ENCODE peak calls at places on chromosome 7, in four cellular contexts. Y, F, I and E are unnamed samples.

GRCh38 chr7:47470567-47471357 is 111.1 kb downstream of the TNS3 start:
- DNase-seq in Y (peak), I (no peak), F (no peak), E (peak)

GRCh38 chr7:128069367-128070364 is 38.4 kb upstream of the LRRC4 start:
- DNase-seq in I (no peak), Y (no peak), F (no peak), E (no peak)

GRCh38 chr7:27122075-27122910 is 8.3 kb downstream of the HOXA4 start:
- DNase-seq in I (no peak), Y (no peak), F (no peak), E (peak)

GRCh38 chr7:43873300-43873699 is 4.0 kb upstream of the MRPS24 start:
- DNase-seq in F (no peak), I (peak), Y (no peak), E (no peak)

GRCh38 chr7:84536256-84536870 is 341.8 kb upstream of the SEMA3A start:
- DNase-seq in Y (no peak), F (no peak), I (no peak), E (no peak)

GRCh38 chr7:15720849-15721471 is 34.5 kb upstream of the MEOX2 start:
- DNase-seq in F (no peak), Y (peak), I (peak), E (peak)

GRCh38 chr7:158040199-158040598 is 547.4 kb downstream of the PTPRN2 start:
- DNase-seq in Y (no peak), F (no peak), I (no peak), E (no peak)

GRCh38 chr7:2612445-2613112 is 19.2 kb upstream of the TTYH3 start:
- DNase-seq in I (peak), Y (peak), F (no peak), E (no peak)

GRCh38 chr7:81408728-81409127 is 361.1 kb downstream of the HGF start:
- DNase-seq in F (no peak), Y (no peak), I (no peak), E (no peak)

GRCh38 chr7:127890726-127891125 is 140.5 kb downstream of the LRRC4 start:
- DNase-seq in F (no peak), Y (no peak), I (no peak), E (no peak)

GRCh38 chr7:150404785-150405583 is 25.9 kb downstream of the ZNF775 start:
- DNase-seq in Y (peak), I (peak), F (no peak), E (peak)

DNA sequence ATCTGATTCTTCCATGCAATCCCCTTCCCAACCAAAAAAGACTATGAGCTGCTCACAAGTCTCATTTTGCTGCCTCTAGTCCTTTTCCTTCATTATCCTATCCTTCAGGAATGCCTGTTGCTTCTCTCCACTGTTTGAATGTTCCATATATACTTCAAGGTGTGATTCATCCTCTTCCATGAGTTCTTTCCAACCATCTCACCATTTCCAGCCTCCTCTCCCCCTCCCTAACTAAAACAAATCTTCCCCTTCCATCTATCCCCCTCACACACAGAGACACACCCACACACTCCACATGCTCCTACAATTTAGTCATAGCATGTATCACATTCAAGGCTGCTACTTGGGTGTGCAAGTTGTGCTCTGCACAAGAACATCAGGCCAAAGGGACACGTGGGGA is 254.3 kb downstream of the DYNC1I1 start:
- DNase-seq in F (no peak), Y (no peak), I (no peak), E (no peak)
- TF ChIP-seq NR2C2 in F (no peak), Y (no peak), I (no peak), E (no peak)

DNA sequence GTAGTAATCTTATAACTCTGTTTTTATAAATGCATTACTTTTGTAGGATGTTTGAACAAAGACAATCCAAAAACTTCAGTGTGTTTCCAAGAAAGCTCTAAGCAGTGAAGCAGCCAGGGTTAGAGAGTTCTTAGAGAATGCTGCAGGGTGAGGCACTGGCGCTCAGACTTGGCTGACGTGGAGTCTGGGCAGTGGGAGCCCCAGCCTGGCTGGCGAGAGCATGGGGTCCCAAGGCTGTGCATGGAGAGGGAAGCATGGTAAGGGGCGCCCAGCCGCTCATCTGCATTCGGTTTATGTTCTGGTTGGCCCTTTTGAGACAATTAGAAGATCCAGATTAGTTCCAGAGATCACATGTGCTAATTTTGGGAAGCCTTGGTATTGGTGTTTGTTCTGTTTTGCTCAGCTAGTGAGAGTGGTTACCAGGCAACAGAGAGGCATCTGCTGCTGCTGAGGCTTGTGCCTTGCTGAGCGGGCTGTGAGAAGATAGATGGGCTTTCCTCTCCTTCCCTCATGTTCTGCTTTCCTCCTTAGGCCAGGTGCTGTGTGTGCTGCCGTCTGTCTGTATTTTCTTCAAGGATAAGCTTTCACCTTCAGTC is 10.3 kb downstream of the SUN1 start:
- DNase-seq in I (no peak), F (no peak), Y (no peak), E (no peak)
- TF ChIP-seq NR2C2 in I (no peak), F (no peak), Y (no peak), E (no peak)

GRCh38 chr7:25727446-25727845 is 424.6 kb upstream of the NFE2L3 start:
- DNase-seq in Y (no peak), F (no peak), I (no peak), E (no peak)

GRCh38 chr7:25727876-25728275 is 424.1 kb upstream of the NFE2L3 start:
- DNase-seq in I (no peak), F (no peak), Y (no peak), E (no peak)

GRCh38 chr7:25726682-25727357 is 425.2 kb upstream of the NFE2L3 start:
- DNase-seq in Y (no peak), I (no peak), F (no peak), E (no peak)

GRCh38 chr7:25725483-25725882 is 426.5 kb upstream of the NFE2L3 start:
- DNase-seq in F (no peak), I (no peak), Y (no peak), E (no peak)

DNA sequence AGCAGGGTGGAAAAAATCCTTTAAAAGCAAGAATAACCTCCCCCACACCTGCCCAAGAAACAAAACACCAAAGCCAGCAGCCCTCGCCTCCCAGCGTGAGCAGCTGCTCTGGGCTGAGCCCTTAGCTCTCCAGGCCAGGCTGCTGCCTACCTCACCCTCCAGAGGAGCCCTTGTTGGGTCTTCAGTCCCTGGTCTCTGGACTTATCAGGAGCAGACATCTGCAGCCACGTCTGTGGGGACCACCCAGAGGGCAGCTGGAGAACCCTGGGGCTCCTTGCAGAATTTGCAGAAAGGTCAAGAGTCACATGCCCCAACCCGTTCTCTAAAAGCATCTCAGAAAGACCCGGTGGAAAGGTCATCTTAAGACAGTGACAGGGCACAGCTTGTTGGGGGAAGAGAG is 425.8 kb upstream of the NFE2L3 start:
- DNase-seq in Y (peak), I (no peak), F (no peak), E (no peak)
- TF ChIP-seq NR2C2 in Y (no peak), I (no peak), F (no peak), E (no peak)

GRCh38 chr7:67842571-67842970 is 845.9 kb downstream of the TYW1 start:
- DNase-seq in F (no peak), Y (no peak), I (no peak), E (no peak)
- TF ChIP-seq NR2C2 in F (no peak), Y (no peak), I (no peak), E (no peak)

GRCh38 chr7:29194594-29195417 is at the start of gene CHN2:
- DNase-seq in I (no peak), Y (peak), F (no peak), E (peak)

GRCh38 chr7:29192811-29193210 is 1.8 kb upstream of the CHN2 start:
- DNase-seq in Y (no peak), I (no peak), F (no peak), E (no peak)

GRCh38 chr7:29193316-29194205 is 1.0 kb upstream of the CHN2 start:
- DNase-seq in Y (peak), F (no peak), I (no peak), E (no peak)

GRCh38 chr7:29192284-29192683 is 2.3 kb upstream of the CHN2 start:
- DNase-seq in Y (no peak), I (no peak), F (no peak), E (no peak)

DNA sequence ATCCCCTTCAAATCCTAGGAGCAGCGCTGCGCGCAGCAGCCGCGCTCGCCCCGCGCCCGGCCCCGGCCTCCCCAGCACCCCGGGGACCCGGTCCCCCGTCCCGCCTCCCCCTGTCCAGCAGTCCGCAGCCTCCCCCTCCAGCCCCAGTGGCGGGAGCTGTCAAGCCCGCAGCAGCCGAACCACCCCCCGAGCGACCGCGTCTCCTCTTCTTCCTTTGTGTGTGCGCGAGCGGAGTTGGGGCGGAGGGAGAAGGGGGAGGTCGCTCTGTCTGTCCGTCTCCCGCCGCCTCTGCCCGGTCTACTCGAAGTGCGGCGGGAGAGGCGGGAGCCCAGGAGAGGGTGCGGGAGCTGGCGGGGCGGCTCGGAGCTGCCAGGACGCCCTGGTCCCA is 375 bp upstream of the CHN2 start:
- DNase-seq in Y (peak), F (no peak), I (no peak), E (no peak)
- TF ChIP-seq NR2C2 in Y (no peak), F (no peak), I (no peak), E (no peak)

GRCh38 chr7:36165059-36165458 is 12.0 kb downstream of the EEPD1 start:
- DNase-seq in I (no peak), Y (no peak), F (no peak), E (peak)
- TF ChIP-seq NR2C2 in I (no peak), Y (no peak), F (no peak), E (peak)